ENCODE peak calls at places on chromosome 7, in five cellular contexts. K, U, E, D and W are unnamed samples.

GRCh38 chr7:72405389-72405788 is 6.7 kb downstream of the CALN1 start:
- DNase-seq in K (no peak), U (no peak), E (peak), D (peak), W (no peak)

GRCh38 chr7:132430863-132431822 is 145.1 kb downstream of the PLXNA4 start:
- DNase-seq in K (peak), U (peak), E (peak), D (peak), W (no peak)

GRCh38 chr7:145817687-145818086 is 298.9 kb upstream of the CNTNAP2 start:
- DNase-seq in K (no peak), U (no peak), E (no peak), D (no peak), W (no peak)

GRCh38 chr7:147492621-147493020 is 1097.9 kb upstream of the C7orf33 start:
- DNase-seq in K (no peak), U (no peak), E (no peak), D (no peak), W (no peak)

GRCh38 chr7:21887779-21888178 is 57.9 kb downstream of the CDCA7L start:
- DNase-seq in K (no peak), U (no peak), E (no peak), D (no peak), W (no peak)

GRCh38 chr7:81447351-81447952 is 322.4 kb downstream of the HGF start:
- DNase-seq in K (no peak), U (peak), E (peak), D (no peak), W (no peak)

GRCh38 chr7:124764847-124765400 is 668 bp downstream of the GPR37 start:
- DNase-seq in K (no peak), U (no peak), E (no peak), D (no peak), W (no peak)

GRCh38 chr7:108222236-108222892 is 92.2 kb upstream of the LAMB4 start:
- DNase-seq in K (no peak), U (peak), E (no peak), D (no peak), W (no peak)

GRCh38 chr7:83469491-83469890 is 179.4 kb downstream of the SEMA3E start:
- DNase-seq in K (no peak), U (no peak), E (no peak), D (no peak), W (no peak)

GRCh38 chr7:6392712-6393666 is 54.8 kb downstream of the DAGLB start:
- DNase-seq in K (peak), U (peak), E (peak), D (peak), W (no peak)

GRCh38 chr7:135277161-135277560 is 43.5 kb downstream of the STRA8 start:
- DNase-seq in K (no peak), U (no peak), E (no peak), D (no peak), W (peak)

GRCh38 chr7:1163121-1163520 is 3.1 kb upstream of the ZFAND2A start:
- DNase-seq in K (no peak), U (no peak), E (no peak), D (no peak), W (no peak)

GRCh38 chr7:112566392-112567324 is 85.9 kb downstream of the LSMEM1 start:
- DNase-seq in K (no peak), U (no peak), E (no peak), D (no peak), W (no peak)